ENCODE peak calls at places on chromosomes 3 and 15, in five cellular contexts. W is body of pancreas, J is endothelial cell, G is transverse colon, F is ovary. N is an unnamed sample.

GRCh38 chr3:17132286-17133115 is 247.7 kb downstream of the PLCL2 start:
- DNase-seq in G (no peak), F (no peak), W (no peak), J (no peak), N (no peak)

GRCh38 chr3:16130066-16130465 is 44.4 kb upstream of the GALNT15 start:
- DNase-seq in J (no peak), W (peak), F (no peak), G (no peak), N (no peak)

GRCh38 chr3:64489361-64490044 is 198.3 kb downstream of the ADAMTS9 start:
- DNase-seq in J (peak), G (peak), W (peak), F (peak), N (peak)

GRCh38 chr15:40873625-40874561 is at the start of gene RHOV:
- DNase-seq in J (peak), W (peak), F (peak), G (peak), N (peak)

GRCh38 chr15:65936317-65936716 is 67.0 kb downstream of the RAB11A start:
- DNase-seq in G (no peak), J (no peak), W (no peak), F (no peak), N (no peak)

GRCh38 chr3:62939707-62940106 is 64.5 kb upstream of the CADPS start:
- DNase-seq in J (no peak), G (peak), F (no peak), W (no peak), N (no peak)

GRCh38 chr3:42042747-42043115 is 48.4 kb upstream of the TRAK1 start:
- DNase-seq in G (no peak), W (no peak), J (no peak), F (no peak), N (no peak)

GRCh38 chr15:38010390-38010789 is 76.0 kb downstream of the TMCO5A start:
- DNase-seq in F (no peak), J (no peak), W (no peak), G (no peak), N (no peak)

GRCh38 chr15:98888839-98889479 is 118.6 kb downstream of the PGPEP1L start:
- DNase-seq in F (no peak), W (no peak), G (no peak), J (no peak), N (no peak)

GRCh38 chr3:45234250-45234649 is 8.2 kb upstream of the TMEM158 start:
- DNase-seq in F (no peak), G (no peak), W (no peak), J (no peak), N (no peak)

GRCh38 chr3:71514621-71515020 is 68.9 kb downstream of the FOXP1 start:
- DNase-seq in J (no peak), G (no peak), F (no peak), W (no peak), N (no peak)

GRCh38 chr3:175260145-175260794 is 401.1 kb downstream of the NAALADL2 start:
- DNase-seq in J (no peak), G (no peak), W (no peak), F (no peak), N (no peak)

GRCh38 chr15:60682615-60683014 is 203.7 kb upstream of the ICE2 start:
- DNase-seq in F (no peak), J (no peak), W (no peak), G (no peak), N (no peak)

GRCh38 chr3:188152660-188153497 is 1.1 kb upstream of the LPP start:
- DNase-seq in W (peak), G (peak), J (peak), F (peak), N (peak)

GRCh38 chr3:120566243-120566980 is 29.7 kb upstream of the NDUFB4 start:
- DNase-seq in G (no peak), J (no peak), F (no peak), W (no peak), N (no peak)

GRCh38 chr3:14632445-14632930 is 19.1 kb upstream of the CCDC174 start:
- DNase-seq in J (no peak), G (no peak), F (no peak), W (no peak), N (no peak)

GRCh38 chr3:14631687-14632444 is 19.7 kb upstream of the CCDC174 start:
- DNase-seq in G (no peak), W (no peak), J (no peak), F (no peak), N (no peak)

GRCh38 chr3:14633417-14633816 is 18.1 kb upstream of the CCDC174 start:
- DNase-seq in G (no peak), F (no peak), W (no peak), J (no peak), N (no peak)

GRCh38 chr3:14634763-14635400 is 16.7 kb upstream of the CCDC174 start:
- DNase-seq in F (no peak), W (no peak), J (no peak), G (no peak), N (no peak)

DNA sequence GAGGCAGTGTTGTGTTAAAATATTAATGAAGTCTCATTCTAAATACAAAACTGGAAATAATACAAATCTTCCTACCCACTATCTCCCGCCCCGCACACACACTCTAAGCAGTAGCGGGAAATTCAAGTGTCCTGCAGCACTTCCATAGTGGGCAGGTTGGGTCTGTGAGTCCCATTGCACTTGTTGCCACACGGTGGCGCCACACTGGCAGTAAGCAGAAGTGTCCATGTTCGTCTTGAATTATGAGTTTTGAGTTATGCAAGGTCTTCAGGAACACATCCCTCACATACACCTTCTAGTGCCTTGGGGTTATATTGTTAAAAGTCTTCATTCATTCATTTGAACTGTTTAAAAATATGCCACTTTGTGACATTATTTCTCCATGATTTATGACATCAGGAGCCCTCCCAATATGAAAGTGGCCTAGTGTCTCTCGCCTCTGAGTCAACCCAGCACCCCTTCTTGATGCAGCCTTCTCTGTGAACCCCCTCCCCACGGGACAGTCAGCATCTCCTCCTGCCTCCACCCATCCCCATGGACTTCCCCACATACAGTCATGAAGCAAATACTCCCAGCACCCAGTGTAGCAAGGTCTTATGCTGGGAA is 17.6 kb upstream of the CCDC174 start:
- DNase-seq in G (peak), J (peak), F (no peak), W (peak), N (no peak)
- TF ChIP-seq CTCF in G (peak), J (peak), F (no peak), W (peak), N (peak)

GRCh38 chr3:125141596-125142417 is 70.7 kb downstream of the SLC12A8 start:
- DNase-seq in W (peak), G (peak), F (peak), J (peak), N (peak)
- TF ChIP-seq CTCF in W (no peak), G (peak), F (no peak), J (no peak), N (no peak)

GRCh38 chr3:33144433-33144832 is 30.6 kb downstream of the CRTAP start:
- DNase-seq in G (no peak), J (peak), F (no peak), W (no peak), N (no peak)
- TF ChIP-seq CTCF in G (peak), J (peak), F (no peak), W (no peak), N (no peak)

DNA sequence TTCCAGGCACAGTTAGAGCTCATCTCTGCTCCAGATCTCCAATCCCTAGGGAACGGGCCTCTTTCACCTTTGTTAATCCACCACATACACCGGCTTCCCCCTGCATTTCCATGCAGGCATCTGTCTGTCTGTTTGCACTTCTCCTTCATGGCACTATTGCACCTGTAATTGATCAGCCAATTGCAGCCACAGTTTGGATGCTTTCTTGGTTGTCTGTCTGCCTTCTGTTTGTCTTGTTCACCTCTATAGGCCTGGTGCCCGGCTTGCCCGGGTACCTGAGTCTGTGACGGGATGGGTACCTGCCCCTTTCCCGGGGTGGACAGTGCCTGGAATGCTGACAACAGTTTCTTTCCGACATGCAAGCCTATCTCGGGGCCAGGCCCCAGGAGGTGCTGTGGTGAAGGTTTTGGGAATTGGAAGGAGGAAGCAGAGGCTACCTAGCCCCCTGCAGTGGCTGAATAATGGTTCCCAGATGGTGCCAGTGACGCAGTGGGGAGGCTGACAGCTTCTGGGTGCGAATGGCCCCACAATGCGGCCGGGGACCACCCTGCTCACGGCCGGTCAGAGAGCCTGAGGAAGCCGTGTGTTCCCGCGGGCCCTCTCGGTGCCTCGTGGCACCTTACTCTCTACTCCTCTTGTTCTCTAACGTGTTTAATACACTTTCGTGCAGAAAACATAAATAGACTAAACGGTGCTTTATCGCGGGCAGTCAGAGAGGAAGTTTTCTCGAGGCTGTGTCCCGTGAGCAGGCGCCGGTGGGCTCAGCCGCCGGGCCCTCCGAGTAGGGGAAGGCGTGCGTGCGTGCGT is 31.3 kb upstream of the RAB6B start:
- DNase-seq in G (no peak), W (no peak), F (no peak), J (no peak), N (no peak)
- TF ChIP-seq CTCF in G (no peak), W (no peak), F (no peak), J (no peak), N (no peak)

N was measured in mesothelial cell of epicardium.